ENCODE peak calls at places on chromosomes 6 and 20, in nine cellular contexts. I is A549, Z is GM23338, F is astrocyte of the spinal cord, X is psoas muscle, V is BE2C, R is esophagus squamous epithelium, G is kidney epithelial cell, O is breast epithelium. U is an unnamed sample.

GRCh38 chr6:82068721-82069120 is 178.8 kb downstream of the IBTK start:
- DNase-seq in I (no peak), Z (no peak), F (no peak), X (no peak), V (no peak), R (no peak), G (no peak), O (no peak), U (no peak)

GRCh38 chr20:51480507-51481270 is 61.8 kb downstream of the NFATC2 start:
- DNase-seq in I (no peak), Z (no peak), F (no peak), X (no peak), V (no peak), R (no peak), G (no peak), O (no peak), U (peak; percentile 61)

GRCh38 chr6:2235782-2236495 is 9.5 kb downstream of the GMDS start:
- DNase-seq in I (no peak), Z (no peak), F (no peak), X (no peak), V (no peak), R (no peak), G (no peak), O (no peak), U (no peak)

GRCh38 chr6:41568585-41569384 is 22.6 kb downstream of the FOXP4 start:
- DNase-seq in I (peak; percentile 12), Z (no peak), F (peak; percentile 13), X (no peak), V (no peak), R (no peak), G (no peak), O (no peak), U (no peak)

GRCh38 chr20:22776369-22776768 is 192.0 kb upstream of the FOXA2 start:
- DNase-seq in I (peak; percentile 70), Z (no peak), F (no peak), X (no peak), V (no peak), R (no peak), G (no peak), O (no peak), U (no peak)

GRCh38 chr20:460707-461106 is 1.6 kb downstream of the TBC1D20 start:
- DNase-seq in I (no peak), Z (no peak), F (no peak), X (no peak), V (no peak), R (no peak), G (no peak), O (peak; percentile 37), U (no peak)

GRCh38 chr6:157751547-157752200 is 71.4 kb upstream of the SNX9 start:
- DNase-seq in I (no peak), Z (no peak), F (no peak), X (no peak), V (no peak), R (no peak), G (no peak), O (no peak), U (no peak)

GRCh38 chr20:2507464-2507863 is 1.3 kb downstream of the ZNF343 start:
- DNase-seq in I (no peak), Z (no peak), F (no peak), X (no peak), V (no peak), R (no peak), G (no peak), O (no peak), U (no peak)

GRCh38 chr6:28896505-28897392 is 27.0 kb downstream of the TRIM27 start:
- DNase-seq in I (peak; percentile 74), Z (peak; percentile 78), F (peak; percentile 65), X (peak; percentile 74), V (peak; percentile 65), R (no peak), G (no peak), O (peak; percentile 71), U (peak; percentile 63)

GRCh38 chr6:14912226-14912625 is 333.6 kb upstream of the JARID2 start:
- DNase-seq in I (no peak), Z (no peak), F (no peak), X (no peak), V (no peak), R (no peak), G (no peak), O (no peak), U (no peak)

GRCh38 chr6:14915888-14916832 is 329.7 kb upstream of the JARID2 start:
- DNase-seq in I (no peak), Z (no peak), F (no peak), X (no peak), V (no peak), R (no peak), G (no peak), O (no peak), U (no peak)

GRCh38 chr6:14905201-14905600 is 340.7 kb upstream of the JARID2 start:
- DNase-seq in I (no peak), Z (no peak), F (no peak), X (no peak), V (no peak), R (no peak), G (no peak), O (no peak), U (no peak)

GRCh38 chr6:14906621-14907020 is 339.2 kb upstream of the JARID2 start:
- DNase-seq in I (no peak), Z (no peak), F (no peak), X (no peak), V (no peak), R (no peak), G (no peak), O (no peak), U (no peak)

DNA sequence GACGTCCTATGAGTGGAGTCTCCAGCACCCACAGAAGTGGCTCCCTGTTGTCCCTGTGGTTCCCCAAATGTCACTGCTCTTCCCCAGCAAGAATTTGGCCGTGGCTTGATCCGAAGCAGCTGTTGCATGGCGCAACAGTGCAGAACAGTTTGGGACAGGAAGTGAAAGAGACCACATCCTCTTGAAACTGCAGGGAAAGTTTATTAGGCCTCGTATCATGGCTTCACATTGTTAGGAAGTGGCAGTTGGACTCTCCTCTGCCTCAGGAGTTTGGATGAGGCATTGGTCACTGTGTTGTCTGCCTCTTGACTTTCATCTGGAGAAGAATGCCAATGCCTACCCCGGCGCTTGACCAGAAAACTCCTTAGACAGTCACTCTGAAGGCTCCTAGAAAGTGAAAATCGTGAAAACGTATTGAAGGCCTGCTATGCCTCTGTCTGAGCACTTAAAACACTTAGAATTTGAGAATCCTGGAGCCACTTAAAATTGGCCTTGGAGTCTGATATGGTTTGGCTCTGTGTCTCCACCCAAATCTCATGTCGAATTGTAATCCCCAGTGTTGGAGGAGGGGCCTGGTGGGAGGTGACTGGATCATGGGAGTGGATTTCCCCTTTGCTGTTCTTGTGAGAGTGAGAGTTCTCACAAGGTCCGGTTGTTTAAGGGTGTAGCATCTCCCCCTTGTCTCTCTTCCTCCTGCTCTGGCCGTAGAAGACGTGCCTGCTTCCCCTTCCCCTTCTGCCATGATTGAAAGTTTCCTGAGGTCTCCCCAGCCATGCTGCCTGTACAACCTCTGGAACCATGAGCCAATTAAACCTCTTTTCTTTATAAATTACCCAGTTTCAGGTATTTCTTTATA is 334.9 kb upstream of the JARID2 start:
- DNase-seq in I (no peak), Z (no peak), F (no peak), X (no peak), V (no peak), R (no peak), G (no peak), O (no peak), U (peak; percentile 71)
- TF ChIP-seq CTCF in I (no peak), Z (no peak), F (no peak), X (no peak), V (no peak), R (no peak), G (no peak), O (no peak), U (no peak)

GRCh38 chr6:138570716-138571020 is 71.4 kb upstream of the NHSL1 start:
- DNase-seq in I (no peak), Z (no peak), F (peak; percentile 61), X (no peak), V (no peak), R (no peak), G (no peak), O (no peak), U (no peak)

GRCh38 chr6:138572200-138572875 is 73.0 kb upstream of the NHSL1 start:
- DNase-seq in I (no peak), Z (peak; percentile 88), F (peak; percentile 90), X (no peak), V (peak; percentile 20), R (no peak), G (peak; percentile 50), O (peak; percentile 76), U (no peak)

GRCh38 chr6:138571585-138572199 is 72.4 kb upstream of the NHSL1 start:
- DNase-seq in I (no peak), Z (no peak), F (peak; percentile 23), X (no peak), V (no peak), R (no peak), G (no peak), O (no peak), U (no peak)

GRCh38 chr6:138571174-138571573 is 71.9 kb upstream of the NHSL1 start:
- DNase-seq in I (no peak), Z (no peak), F (peak; percentile 35), X (no peak), V (no peak), R (no peak), G (no peak), O (no peak), U (no peak)

GRCh38 chr6:138572885-138573284 is 73.6 kb upstream of the NHSL1 start:
- DNase-seq in I (no peak), Z (peak; percentile 45), F (no peak), X (no peak), V (no peak), R (no peak), G (no peak), O (no peak), U (no peak)
- H3K4me3 ChIP-seq in I (no peak overlapping the region), Z (peak overlapping the region; percentile 57), F (no peak overlapping the region), X (no peak overlapping the region), V (no peak overlapping the region), R (no peak overlapping the region), G (no peak overlapping the region), O (no peak overlapping the region), U (no peak overlapping the region)

DNA sequence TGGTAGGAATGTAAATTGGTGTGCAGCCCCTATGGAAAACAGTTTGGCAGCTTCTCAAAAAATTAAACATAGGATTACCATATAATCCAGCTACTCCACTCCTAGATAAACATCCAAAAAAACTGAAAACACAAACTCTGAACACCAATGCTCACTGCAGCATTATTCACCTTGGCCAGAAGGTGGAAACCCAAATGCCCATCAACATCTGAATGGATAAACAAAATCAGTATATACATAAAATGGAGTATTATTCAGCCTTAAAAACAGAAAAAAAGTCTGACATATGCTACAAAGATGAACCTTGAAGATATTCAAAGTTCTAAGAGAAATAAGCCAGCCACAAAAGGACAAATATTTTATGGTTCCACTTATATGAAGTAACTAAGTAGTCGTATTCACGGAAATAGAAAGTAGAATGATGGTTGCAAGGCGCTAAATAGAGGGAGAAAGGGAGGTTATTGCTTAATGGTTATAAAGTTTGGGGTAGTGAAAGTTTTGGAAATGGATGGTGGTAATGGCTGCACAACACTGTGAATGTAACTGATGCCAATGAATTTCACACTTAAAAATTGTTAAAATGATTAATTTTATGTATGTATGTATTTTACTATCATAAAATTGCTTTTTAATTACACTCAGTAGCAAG is 4.0 kb downstream of the PHF10 start:
- DNase-seq in I (no peak), Z (peak; percentile 6), F (no peak), X (no peak), V (no peak), R (no peak), G (no peak), O (no peak), U (no peak)
- TF ChIP-seq CTCF in I (no peak), Z (no peak), F (no peak), X (peak; percentile 6), V (peak; percentile 28), R (no peak), G (no peak), O (no peak), U (peak; percentile 22)

GRCh38 chr20:4837760-4838159 is 116.1 kb downstream of the PRND start:
- DNase-seq in I (no peak), Z (no peak), F (no peak), X (no peak), V (no peak), R (no peak), G (no peak), O (no peak), U (no peak)
- H3K4me3 ChIP-seq in I (no peak overlapping the region), Z (no peak overlapping the region), F (no peak overlapping the region), X (no peak overlapping the region), V (no peak overlapping the region), R (no peak overlapping the region), G (no peak overlapping the region), O (no peak overlapping the region), U (no peak overlapping the region)